ENCODE peak calls at places on chromosome 10, in seven cellular contexts. One of them, this sample, is unnamed.

GRCh38 chr10:126448091-126448490 is 59.8 kb upstream of the ADAM12 start:
- DNase-seq in cardiac fibroblast: no peak
- DNase-seq in cardiac muscle cell: no peak
- DNase-seq in BJ: no peak
- DNase-seq in AG04450: no peak
- DNase-seq in AG04449: no peak
- DNase-seq in sigmoid colon: no peak
- DNase-seq in this sample: no peak

GRCh38 chr10:101829561-101830315 is 11.5 kb upstream of the OGA start:
- DNase-seq in cardiac fibroblast: peak
- DNase-seq in cardiac muscle cell: peak
- DNase-seq in BJ: no peak
- DNase-seq in AG04450: no peak
- DNase-seq in AG04449: no peak
- DNase-seq in sigmoid colon: peak
- DNase-seq in this sample: no peak

GRCh38 chr10:97334370-97335175 is at the start of gene FRAT2:
- DNase-seq in cardiac fibroblast: peak
- DNase-seq in cardiac muscle cell: peak
- DNase-seq in BJ: no peak
- DNase-seq in AG04450: peak
- DNase-seq in AG04449: no peak
- DNase-seq in sigmoid colon: peak
- DNase-seq in this sample: peak

GRCh38 chr10:50946991-50947781 is 61.8 kb upstream of the A1CF start:
- DNase-seq in cardiac fibroblast: no peak
- DNase-seq in cardiac muscle cell: no peak
- DNase-seq in BJ: no peak
- DNase-seq in AG04450: no peak
- DNase-seq in AG04449: no peak
- DNase-seq in sigmoid colon: no peak
- DNase-seq in this sample: no peak

GRCh38 chr10:78529262-78529661 is 495.6 kb downstream of the RPS24 start:
- DNase-seq in cardiac fibroblast: no peak
- DNase-seq in cardiac muscle cell: no peak
- DNase-seq in BJ: no peak
- DNase-seq in AG04450: no peak
- DNase-seq in AG04449: no peak
- DNase-seq in sigmoid colon: no peak
- DNase-seq in this sample: no peak

GRCh38 chr10:70586348-70586930 is 16.1 kb downstream of the PRF1 start:
- DNase-seq in cardiac fibroblast: no peak
- DNase-seq in cardiac muscle cell: no peak
- DNase-seq in BJ: no peak
- DNase-seq in AG04450: no peak
- DNase-seq in AG04449: no peak
- DNase-seq in sigmoid colon: no peak
- DNase-seq in this sample: no peak

GRCh38 chr10:80700252-80700651 is 162.6 kb downstream of the SH2D4B start:
- DNase-seq in cardiac fibroblast: no peak
- DNase-seq in cardiac muscle cell: no peak
- DNase-seq in BJ: no peak
- DNase-seq in AG04450: no peak
- DNase-seq in AG04449: no peak
- DNase-seq in sigmoid colon: no peak
- DNase-seq in this sample: no peak

GRCh38 chr10:80684217-80684616 is 146.5 kb downstream of the SH2D4B start:
- DNase-seq in cardiac fibroblast: peak
- DNase-seq in cardiac muscle cell: peak
- DNase-seq in BJ: no peak
- DNase-seq in AG04450: no peak
- DNase-seq in AG04449: no peak
- DNase-seq in sigmoid colon: no peak
- DNase-seq in this sample: no peak

GRCh38 chr10:69883680-69884375 is 82.1 kb downstream of the COL13A1 start:
- DNase-seq in cardiac fibroblast: no peak
- DNase-seq in cardiac muscle cell: no peak
- DNase-seq in BJ: no peak
- DNase-seq in AG04450: no peak
- DNase-seq in AG04449: no peak
- DNase-seq in sigmoid colon: no peak
- DNase-seq in this sample: no peak

GRCh38 chr10:97858001-97858439 is 8.4 kb downstream of the GOLGA7B start:
- DNase-seq in cardiac fibroblast: peak
- DNase-seq in cardiac muscle cell: no peak
- DNase-seq in BJ: no peak
- DNase-seq in AG04450: no peak
- DNase-seq in AG04449: no peak
- DNase-seq in sigmoid colon: no peak
- DNase-seq in this sample: no peak

GRCh38 chr10:70331486-70332268 is 47.9 kb upstream of the NPFFR1 start:
- DNase-seq in cardiac fibroblast: peak
- DNase-seq in cardiac muscle cell: peak
- DNase-seq in BJ: peak
- DNase-seq in AG04450: peak
- DNase-seq in AG04449: peak
- DNase-seq in sigmoid colon: peak
- DNase-seq in this sample: peak

GRCh38 chr10:930415-931325 is 835 bp downstream of the LARP4B start:
- DNase-seq in cardiac fibroblast: peak
- DNase-seq in cardiac muscle cell: peak
- DNase-seq in BJ: no peak
- DNase-seq in AG04450: no peak
- DNase-seq in AG04449: peak
- DNase-seq in sigmoid colon: peak
- DNase-seq in this sample: no peak

GRCh38 chr10:90923111-90923731 is 2.3 kb upstream of the ANKRD1 start:
- DNase-seq in cardiac fibroblast: no peak
- DNase-seq in cardiac muscle cell: no peak
- DNase-seq in BJ: no peak
- DNase-seq in AG04450: no peak
- DNase-seq in AG04449: no peak
- DNase-seq in sigmoid colon: no peak
- DNase-seq in this sample: no peak

GRCh38 chr10:90921906-90922305 is 1.0 kb upstream of the ANKRD1 start:
- DNase-seq in cardiac fibroblast: no peak
- DNase-seq in cardiac muscle cell: no peak
- DNase-seq in BJ: no peak
- DNase-seq in AG04450: no peak
- DNase-seq in AG04449: no peak
- DNase-seq in sigmoid colon: no peak
- DNase-seq in this sample: no peak

GRCh38 chr10:90919683-90920574 is 958 bp downstream of the ANKRD1 start:
- DNase-seq in cardiac fibroblast: no peak
- DNase-seq in cardiac muscle cell: no peak
- DNase-seq in BJ: no peak
- DNase-seq in AG04450: no peak
- DNase-seq in AG04449: no peak
- DNase-seq in sigmoid colon: no peak
- DNase-seq in this sample: no peak

GRCh38 chr10:90917968-90918318 is 2.9 kb downstream of the ANKRD1 start:
- DNase-seq in cardiac fibroblast: no peak
- DNase-seq in cardiac muscle cell: no peak
- DNase-seq in BJ: no peak
- DNase-seq in AG04450: no peak
- DNase-seq in AG04449: no peak
- DNase-seq in sigmoid colon: no peak
- DNase-seq in this sample: no peak

DNA sequence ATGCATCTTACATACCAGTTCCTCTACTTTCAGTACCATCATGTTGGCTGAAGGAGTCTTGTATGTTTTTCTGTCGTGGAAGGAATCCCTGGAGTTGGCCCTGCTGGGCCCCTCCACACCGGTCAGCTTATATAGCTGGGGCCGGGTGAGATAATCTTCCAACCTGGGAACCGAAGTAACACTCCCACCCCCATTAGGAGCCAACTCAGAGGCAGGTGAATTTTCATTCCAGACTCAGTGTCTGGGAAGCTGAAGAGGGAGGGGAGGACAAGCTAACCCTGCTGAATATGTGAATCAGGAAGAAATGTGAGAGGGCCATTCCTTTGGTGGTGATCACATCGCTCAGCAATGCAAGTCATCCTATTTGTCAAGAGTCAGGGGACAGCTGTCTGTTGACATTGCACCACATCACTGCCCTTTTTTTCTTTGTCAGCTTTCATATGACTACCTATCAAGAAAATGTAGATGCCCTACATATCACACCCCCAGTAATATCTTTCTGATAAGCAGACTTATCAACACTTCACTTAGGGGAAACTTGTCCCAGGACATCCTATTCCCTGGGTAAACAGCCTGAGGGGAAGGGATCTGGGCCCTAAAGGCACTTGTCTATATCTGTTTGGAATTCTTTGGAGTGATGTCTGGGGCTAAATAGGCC is at the start of gene ANKRD1:
- DNase-seq in cardiac fibroblast: peak
- DNase-seq in cardiac muscle cell: peak
- DNase-seq in BJ: peak
- DNase-seq in AG04450: peak
- DNase-seq in AG04449: peak
- DNase-seq in sigmoid colon: no peak
- DNase-seq in this sample: peak
- H3K4me3 ChIP-seq in cardiac fibroblast: peak
- H3K4me3 ChIP-seq in cardiac muscle cell: peak
- H3K4me3 ChIP-seq in BJ: no peak
- H3K4me3 ChIP-seq in AG04450: no peak
- H3K4me3 ChIP-seq in AG04449: no peak
- H3K4me3 ChIP-seq in sigmoid colon: no peak
- H3K4me3 ChIP-seq in this sample: peak

DNA sequence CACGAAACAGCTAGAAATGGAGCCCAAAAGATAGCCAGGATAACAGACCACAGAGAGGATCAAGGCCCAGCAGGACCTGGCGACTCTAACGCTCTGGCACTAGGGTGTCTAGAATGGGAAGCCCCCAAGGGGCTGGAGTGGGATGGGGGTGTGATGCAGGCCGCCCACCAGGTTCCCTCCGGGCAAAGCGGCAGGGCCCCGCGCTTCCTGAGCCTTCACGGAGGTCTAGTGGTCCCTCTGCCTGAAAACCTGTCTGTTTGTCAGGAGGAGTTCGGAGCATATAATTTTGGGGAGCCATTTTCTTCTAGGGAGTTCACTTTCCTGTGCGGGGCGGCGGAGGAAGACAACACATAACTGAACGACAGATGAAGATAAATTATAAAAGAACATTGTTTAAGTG is 48.2 kb upstream of the FXYD4 start:
- DNase-seq in cardiac fibroblast: no peak
- DNase-seq in cardiac muscle cell: no peak
- DNase-seq in BJ: no peak
- DNase-seq in AG04450: no peak
- DNase-seq in AG04449: no peak
- DNase-seq in sigmoid colon: no peak
- DNase-seq in this sample: no peak
- H3K4me3 ChIP-seq in cardiac fibroblast: peak
- H3K4me3 ChIP-seq in cardiac muscle cell: peak
- H3K4me3 ChIP-seq in BJ: no peak
- H3K4me3 ChIP-seq in AG04450: no peak
- H3K4me3 ChIP-seq in AG04449: no peak
- H3K4me3 ChIP-seq in sigmoid colon: peak
- H3K4me3 ChIP-seq in this sample: peak

GRCh38 chr10:103529539-103529938 is 36.0 kb downstream of the NEURL1 start:
- DNase-seq in cardiac fibroblast: no peak
- DNase-seq in cardiac muscle cell: no peak
- DNase-seq in BJ: no peak
- DNase-seq in AG04450: no peak
- DNase-seq in AG04449: no peak
- DNase-seq in sigmoid colon: no peak
- DNase-seq in this sample: no peak

GRCh38 chr10:103523683-103524082 is 30.2 kb downstream of the NEURL1 start:
- DNase-seq in cardiac fibroblast: no peak
- DNase-seq in cardiac muscle cell: no peak
- DNase-seq in BJ: no peak
- DNase-seq in AG04450: no peak
- DNase-seq in AG04449: no peak
- DNase-seq in sigmoid colon: no peak
- DNase-seq in this sample: no peak

GRCh38 chr10:103528551-103528950 is 35.0 kb downstream of the NEURL1 start:
- DNase-seq in cardiac fibroblast: no peak
- DNase-seq in cardiac muscle cell: no peak
- DNase-seq in BJ: no peak
- DNase-seq in AG04450: no peak
- DNase-seq in AG04449: no peak
- DNase-seq in sigmoid colon: no peak
- DNase-seq in this sample: no peak

DNA sequence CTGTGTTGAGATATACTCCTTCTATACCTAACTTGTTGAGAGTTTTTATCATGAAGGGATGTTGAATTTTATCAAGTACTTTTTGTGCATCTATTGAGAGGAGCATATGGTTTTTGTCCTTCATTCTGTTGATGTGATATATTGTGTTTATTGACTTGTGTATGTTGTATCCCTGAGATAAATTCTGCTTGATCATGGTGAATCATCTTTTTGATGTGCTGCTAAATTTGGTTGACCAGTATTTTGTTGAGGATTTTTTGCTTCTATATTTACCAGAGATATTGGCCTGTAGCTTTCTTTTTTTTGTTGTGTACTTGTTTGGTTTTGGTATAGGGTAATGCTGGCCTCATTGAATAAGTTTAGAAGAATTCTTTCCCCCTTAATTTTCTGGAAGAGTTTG is 32.4 kb downstream of the NEURL1 start:
- DNase-seq in cardiac fibroblast: no peak
- DNase-seq in cardiac muscle cell: no peak
- DNase-seq in BJ: no peak
- DNase-seq in AG04450: no peak
- DNase-seq in AG04449: no peak
- DNase-seq in sigmoid colon: no peak
- DNase-seq in this sample: no peak
- H3K4me3 ChIP-seq in cardiac fibroblast: no peak
- H3K4me3 ChIP-seq in cardiac muscle cell: no peak
- H3K4me3 ChIP-seq in BJ: no peak
- H3K4me3 ChIP-seq in AG04450: no peak
- H3K4me3 ChIP-seq in AG04449: no peak
- H3K4me3 ChIP-seq in sigmoid colon: no peak
- H3K4me3 ChIP-seq in this sample: no peak

DNA sequence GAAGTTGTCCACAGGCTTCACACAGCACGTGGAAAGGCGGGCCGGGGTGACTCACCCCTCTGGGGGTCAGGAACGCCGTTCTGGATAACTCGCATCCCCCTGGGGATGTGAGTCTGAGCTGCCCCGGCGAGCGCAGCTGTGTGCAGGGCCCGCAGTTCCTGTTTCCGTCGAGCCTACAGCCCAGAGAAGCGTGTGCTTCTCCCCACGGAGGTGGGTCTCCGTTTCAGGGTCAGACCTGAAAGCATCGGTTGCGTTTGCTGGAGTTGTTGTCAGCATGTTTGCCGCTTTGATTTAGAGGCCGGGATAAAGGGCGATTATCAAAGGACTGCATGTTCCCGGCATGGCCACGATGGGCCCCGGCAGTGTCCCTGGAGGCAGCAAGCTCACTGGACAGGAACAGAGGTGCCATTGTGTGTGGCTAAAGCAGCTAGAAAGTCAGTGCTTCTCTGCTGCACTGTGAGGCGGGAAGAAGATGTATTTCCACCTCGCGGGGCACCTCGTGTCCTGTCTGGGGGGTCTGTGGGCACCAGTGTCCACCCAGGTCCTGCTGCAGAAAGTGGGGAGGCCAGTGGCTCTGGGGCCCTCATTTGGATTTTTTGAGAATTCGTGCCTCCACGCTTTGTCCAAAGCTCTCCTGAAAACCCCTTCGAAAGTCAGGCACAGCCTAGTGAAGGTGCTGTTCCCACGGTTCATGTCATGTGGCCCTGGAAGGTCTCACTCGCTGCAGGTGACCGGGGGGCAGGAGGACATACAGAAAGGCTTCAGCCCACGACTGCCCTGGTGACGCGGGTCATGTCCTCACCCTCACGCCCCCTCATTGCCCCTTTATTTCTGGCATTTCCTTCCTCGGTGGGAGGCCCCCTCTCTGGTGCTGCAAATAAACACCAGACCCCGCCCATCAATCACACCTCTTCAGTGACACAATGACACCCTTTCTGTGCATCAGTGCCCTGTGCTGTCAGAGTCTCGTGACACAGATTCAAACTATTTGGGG is 27.4 kb upstream of the GDI2 start:
- DNase-seq in cardiac fibroblast: peak
- DNase-seq in cardiac muscle cell: peak
- DNase-seq in BJ: no peak
- DNase-seq in AG04450: no peak
- DNase-seq in AG04449: no peak
- DNase-seq in sigmoid colon: no peak
- DNase-seq in this sample: peak
- H3K4me3 ChIP-seq in cardiac fibroblast: no peak
- H3K4me3 ChIP-seq in cardiac muscle cell: no peak
- H3K4me3 ChIP-seq in BJ: no peak
- H3K4me3 ChIP-seq in AG04450: no peak
- H3K4me3 ChIP-seq in AG04449: no peak
- H3K4me3 ChIP-seq in sigmoid colon: no peak
- H3K4me3 ChIP-seq in this sample: no peak

This sample was measured in skeletal muscle cell.